ENCODE peak calls at places on chromosomes 3 and 15, in seven cellular contexts. R is SK-N-SH, T is HCT116, Y is K562, M is H1, V is GM12878, G is Panc1. F is an unnamed sample.

GRCh38 chr3:169324454-169324789 is 339.1 kb downstream of the MECOM start:
- DNase-seq in R (no peak), T (no peak), Y (no peak), M (no peak), V (no peak), G (no peak), F (no peak)

GRCh38 chr3:63353383-63353782 is 75.3 kb downstream of the SYNPR start:
- DNase-seq in R (no peak), T (no peak), Y (no peak), M (no peak), V (no peak), G (no peak), F (no peak)

GRCh38 chr15:61226313-61227250 is 2.5 kb downstream of the RORA start:
- DNase-seq in R (no peak), T (no peak), Y (no peak), M (no peak), V (no peak), G (no peak), F (no peak)

GRCh38 chr15:78315686-78316085 is 16.3 kb upstream of the SKIC8 start:
- DNase-seq in R (peak; percentile 62), T (no peak), Y (peak; percentile 57), M (peak; percentile 70), V (no peak), G (no peak), F (peak; percentile 47)

GRCh38 chr3:150412599-150413069 is 4.5 kb downstream of the TSC22D2 start:
- DNase-seq in R (no peak), T (no peak), Y (peak; percentile 32), M (no peak), V (no peak), G (no peak), F (peak; percentile 63)

GRCh38 chr3:157159037-157159761 is 748 bp downstream of the CCNL1 start:
- DNase-seq in R (peak; percentile 75), T (no peak), Y (peak; percentile 47), M (peak; percentile 79), V (no peak), G (no peak), F (peak; percentile 69)

GRCh38 chr15:74776851-74777768 is 4.8 kb upstream of the CSK start:
- DNase-seq in R (peak; percentile 54), T (no peak), Y (no peak), M (no peak), V (peak; percentile 86), G (no peak), F (no peak)

GRCh38 chr15:30827625-30828303 is 76.0 kb upstream of the FAN1 start:
- DNase-seq in R (no peak), T (no peak), Y (no peak), M (no peak), V (no peak), G (no peak), F (no peak)

GRCh38 chr15:80970018-80970657 is 19.5 kb downstream of the MESD start:
- DNase-seq in R (peak; percentile 70), T (peak; percentile 39), Y (peak; percentile 69), M (peak; percentile 78), V (no peak), G (no peak), F (peak; percentile 35)

GRCh38 chr3:31546152-31546551 is 13.4 kb downstream of the STT3B start:
- DNase-seq in R (no peak), T (no peak), Y (no peak), M (no peak), V (no peak), G (no peak), F (no peak)

GRCh38 chr15:66702035-66702769 is at the start of gene SMAD6:
- DNase-seq in R (peak; percentile 82), T (peak; percentile 95), Y (peak; percentile 87), M (peak; percentile 90), V (no peak), G (no peak), F (peak; percentile 98)

GRCh38 chr3:115808816-115809215 is 185.5 kb downstream of the GAP43 start:
- DNase-seq in R (no peak), T (no peak), Y (no peak), M (no peak), V (no peak), G (no peak), F (no peak)

GRCh38 chr3:94171954-94172353 is 109.1 kb downstream of the NSUN3 start:
- DNase-seq in R (peak; percentile 23), T (no peak), Y (no peak), M (no peak), V (no peak), G (no peak), F (no peak)

GRCh38 chr3:94175677-94176076 is 112.8 kb downstream of the NSUN3 start:
- DNase-seq in R (no peak), T (no peak), Y (no peak), M (no peak), V (no peak), G (no peak), F (no peak)

GRCh38 chr3:94172695-94173310 is 109.9 kb downstream of the NSUN3 start:
- DNase-seq in R (peak; percentile 20), T (no peak), Y (no peak), M (no peak), V (no peak), G (no peak), F (no peak)

GRCh38 chr3:94176886-94177285 is 114.0 kb downstream of the NSUN3 start:
- DNase-seq in R (no peak), T (no peak), Y (no peak), M (no peak), V (no peak), G (no peak), F (no peak)

DNA sequence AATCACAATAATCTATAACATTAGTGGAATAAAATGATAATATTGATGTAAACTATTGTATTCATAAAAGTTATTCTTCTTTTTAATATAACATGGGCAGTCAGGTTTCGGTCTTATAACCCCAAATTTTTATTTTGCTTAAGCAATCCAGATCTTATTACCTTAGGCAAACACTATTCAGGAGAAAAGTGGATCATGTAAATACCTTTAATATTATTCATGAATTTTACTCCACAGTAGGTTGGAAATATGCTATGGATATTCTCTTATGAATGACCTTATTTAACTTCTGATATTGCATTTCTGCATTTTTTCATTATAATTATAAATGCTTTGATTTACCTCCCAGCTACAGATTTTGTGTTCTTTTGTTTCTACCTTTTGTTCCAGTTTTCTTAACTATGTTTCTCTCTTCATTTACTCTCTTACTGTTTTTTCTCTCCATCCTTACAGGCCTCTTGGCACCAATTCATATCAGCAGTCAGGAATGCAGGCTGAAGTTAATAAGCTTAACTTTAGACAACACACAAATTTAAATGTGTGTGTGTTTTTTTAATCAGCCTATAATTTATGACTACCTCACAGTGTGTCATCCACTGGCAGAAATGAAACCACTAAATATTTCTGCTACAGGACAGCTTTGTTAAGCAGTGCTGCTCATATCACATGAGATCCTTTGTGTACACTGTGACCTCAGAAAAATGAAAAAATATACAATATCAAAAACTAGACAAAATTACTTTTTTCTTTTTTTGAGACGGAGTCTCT is 111.0 kb downstream of the NSUN3 start:
- DNase-seq in R (peak; percentile 20), T (no peak), Y (no peak), M (no peak), V (no peak), G (no peak), F (no peak)
- TF ChIP-seq SIN3A in R (no peak), T (no peak), Y (no peak), M (no peak), V (no peak), G (no peak), F (no peak)

GRCh38 chr15:70856884-70857546 is 3.1 kb upstream of the LARP6 start:
- DNase-seq in R (no peak), T (peak; percentile 59), Y (no peak), M (no peak), V (no peak), G (peak; percentile 99), F (no peak)
- TF ChIP-seq SIN3A in R (peak; percentile 72), T (no peak), Y (no peak), M (no peak), V (no peak), G (no peak), F (no peak)

GRCh38 chr3:69879051-69879450 is 120.5 kb upstream of the SAMMSON start:
- DNase-seq in R (no peak), T (no peak), Y (no peak), M (no peak), V (no peak), G (no peak), F (no peak)
- TF ChIP-seq SIN3A in R (no peak), T (no peak), Y (no peak), M (no peak), V (no peak), G (no peak), F (no peak)

DNA sequence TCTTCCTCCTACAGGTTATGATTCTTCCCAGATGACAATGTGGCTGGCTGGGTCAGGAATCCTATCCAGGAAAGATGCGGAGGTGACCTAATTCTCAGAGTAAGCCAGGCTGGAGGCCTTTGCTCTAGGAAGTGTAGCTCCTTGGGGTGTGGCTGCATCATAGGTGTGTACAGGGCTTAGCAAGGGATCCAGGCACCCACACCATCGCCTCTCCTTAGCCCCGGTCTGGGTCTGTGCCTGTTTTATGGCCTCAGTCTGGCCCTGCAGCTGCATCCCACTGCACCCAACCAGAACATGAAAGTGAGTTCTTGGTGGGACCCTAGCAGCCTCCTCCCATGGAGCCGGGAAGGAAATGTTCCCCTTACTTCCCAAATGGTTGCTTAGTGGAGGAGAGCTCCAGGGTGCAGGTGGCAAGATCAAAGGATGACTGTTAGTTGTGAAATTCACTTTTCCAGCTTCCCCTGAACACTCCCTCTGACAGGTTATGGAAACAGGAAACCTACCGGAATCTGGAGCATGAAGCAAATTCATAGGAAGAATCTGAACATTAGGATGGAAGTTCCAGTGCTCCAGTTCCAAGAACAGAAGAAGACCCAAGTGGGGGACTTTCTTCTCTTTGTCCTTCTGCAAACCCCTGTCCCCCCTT is 2.7 kb upstream of the AMOTL2 start:
- DNase-seq in R (no peak), T (no peak), Y (no peak), M (no peak), V (no peak), G (no peak), F (no peak)
- TF ChIP-seq SIN3A in R (no peak), T (no peak), Y (no peak), M (no peak), V (no peak), G (no peak), F (no peak)

GRCh38 chr3:134341391-134341790 is 32.9 kb downstream of the AMOTL2 start:
- DNase-seq in R (no peak), T (no peak), Y (no peak), M (no peak), V (no peak), G (no peak), F (no peak)
- TF ChIP-seq SIN3A in R (no peak), T (no peak), Y (no peak), M (no peak), V (no peak), G (no peak), F (no peak)

GRCh38 chr15:83955806-83956265 is 279.7 kb upstream of the GOLGA6L4 start:
- DNase-seq in R (no peak), T (no peak), Y (no peak), M (no peak), V (peak; percentile 87), G (no peak), F (no peak)
- TF ChIP-seq SIN3A in R (no peak), T (no peak), Y (no peak), M (no peak), V (no peak), G (no peak), F (no peak)

F was measured in HepG2.